ENCODE peak calls at places on chromosomes 5 and 9, in four cellular contexts. J is GM12878, R is HepG2, P is H1. M is an unnamed sample.
A peak's percentile ranks its signal among the peaks of the same experiment; 100 is the strongest.

GRCh38 chr5:151014680-151015343 is 5.6 kb upstream of the GPX3 start:
- DNase-seq in P (no peak), J (no peak), R (peak; percentile 71), M (no peak)

GRCh38 chr9:35341585-35341984 is 148.3 kb upstream of the RUSC2 start:
- DNase-seq in R (no peak), P (no peak), J (no peak), M (no peak)

GRCh38 chr5:113376640-113377039 is 58.1 kb downstream of the TSSK1B start:
- DNase-seq in R (no peak), J (no peak), P (no peak), M (no peak)

GRCh38 chr9:78130004-78130403 is 98.4 kb upstream of the GNAQ start:
- DNase-seq in J (no peak), R (no peak), P (peak; percentile 39), M (no peak)

GRCh38 chr9:3244963-3245653 is 280.7 kb downstream of the RFX3 start:
- DNase-seq in J (peak; percentile 34), R (no peak), P (no peak), M (no peak)

GRCh38 chr5:148962200-148962550 is 100.7 kb downstream of the SH3TC2 start:
- DNase-seq in R (no peak), P (no peak), J (no peak), M (no peak)

GRCh38 chr5:173922527-173922926 is 34.4 kb downstream of the CPEB4 start:
- DNase-seq in J (no peak), R (no peak), P (no peak), M (no peak)

GRCh38 chr9:85536076-85536475 is 205.7 kb downstream of the AGTPBP1 start:
- DNase-seq in P (no peak), J (no peak), R (no peak), M (no peak)

GRCh38 chr5:176578391-176578808 is 29.3 kb downstream of the CDHR2 start:
- DNase-seq in J (no peak), R (peak; percentile 45), P (no peak), M (peak; percentile 55)

GRCh38 chr9:133918123-133918813 is 73.9 kb downstream of the VAV2 start:
- DNase-seq in P (no peak), J (no peak), R (no peak), M (no peak)

GRCh38 chr9:133916159-133916541 is 76.0 kb downstream of the VAV2 start:
- DNase-seq in P (no peak), J (no peak), R (no peak), M (no peak)

GRCh38 chr9:133915534-133916158 is 76.5 kb downstream of the VAV2 start:
- DNase-seq in J (no peak), P (no peak), R (no peak), M (no peak)

GRCh38 chr9:133919253-133920115 is 72.6 kb downstream of the VAV2 start:
- DNase-seq in J (no peak), P (no peak), R (no peak), M (no peak)

GRCh38 chr9:133917407-133917806 is 74.7 kb downstream of the VAV2 start:
- DNase-seq in R (peak; percentile 32), J (no peak), P (no peak), M (no peak)
- TF ChIP-seq SUZ12 in R (no peak), J (no peak), P (no peak), M (no peak)

GRCh38 chr9:92980085-92980745 is 32.9 kb downstream of the FGD3 start:
- DNase-seq in P (no peak), R (no peak), J (no peak), M (no peak)

GRCh38 chr9:92984976-92985375 is 37.7 kb downstream of the FGD3 start:
- DNase-seq in R (no peak), P (no peak), J (no peak), M (no peak)

GRCh38 chr9:92982130-92982529 is 34.8 kb downstream of the FGD3 start:
- DNase-seq in P (no peak), R (no peak), J (no peak), M (no peak)

GRCh38 chr9:92986175-92987110 is 39.1 kb downstream of the FGD3 start:
- DNase-seq in P (no peak), J (no peak), R (no peak), M (no peak)

DNA sequence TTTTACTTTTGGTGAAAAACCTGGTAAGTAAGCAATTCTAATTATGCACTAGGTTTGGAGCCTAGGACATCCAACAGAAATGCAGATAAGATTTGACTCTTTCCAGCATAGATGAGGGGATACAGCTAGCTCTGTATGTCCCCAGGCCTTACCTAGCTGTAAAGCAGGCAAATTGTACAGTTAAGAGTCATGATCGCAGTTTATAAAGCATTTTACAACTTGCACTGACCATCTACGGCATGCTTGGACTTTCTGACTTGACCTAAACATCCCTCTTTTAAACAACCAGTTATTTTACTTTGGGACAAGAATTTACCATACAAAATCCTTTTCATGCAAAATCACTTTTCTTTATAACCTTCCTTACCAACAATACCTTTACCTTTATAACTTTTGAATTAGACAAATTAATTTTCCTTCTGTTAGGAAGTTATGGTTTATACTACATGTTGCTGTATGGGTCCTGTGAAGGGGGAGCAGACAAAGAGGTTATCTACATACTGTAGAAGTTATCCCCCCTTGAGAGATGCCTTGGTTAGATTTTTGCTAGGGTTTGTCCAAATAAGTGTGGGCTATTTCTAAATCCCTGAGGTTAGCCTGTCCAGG is 36.8 kb downstream of the FGD3 start:
- DNase-seq in P (no peak), R (no peak), J (no peak), M (no peak)
- H3K4me1 ChIP-seq in P (no peaks in the 10 kb centered on the region), R (peaks cover 14% of the 10 kb centered on the region), J (no peaks in the 10 kb centered on the region), M (no peaks in the 10 kb centered on the region)

GRCh38 chr9:108569624-108570023 is 286.2 kb downstream of the ACTL7B start:
- DNase-seq in P (no peak), J (no peak), R (no peak), M (no peak)
- TF ChIP-seq SUZ12 in P (no peak), J (no peak), R (no peak), M (no peak)

DNA sequence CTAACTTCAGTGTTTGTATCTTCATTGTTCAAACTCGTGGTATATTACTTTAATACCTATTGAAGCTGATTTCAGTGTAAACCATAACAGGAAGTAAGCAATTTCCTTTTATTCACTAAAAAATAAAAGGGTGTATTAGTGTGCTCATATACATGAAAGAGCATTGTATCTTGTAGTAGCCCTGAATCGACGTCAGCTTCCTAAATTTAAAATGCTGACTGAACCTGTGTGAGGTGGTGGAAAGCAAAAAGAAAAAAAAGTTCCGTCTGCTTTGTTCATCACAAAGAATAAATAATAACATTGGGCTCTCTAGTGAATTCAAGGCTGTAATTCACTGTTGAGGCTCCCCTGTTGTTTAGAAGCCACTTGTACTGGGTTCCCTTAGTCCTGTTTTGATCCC is 11.5 kb downstream of the SMARCA2 start:
- DNase-seq in R (no peak), P (no peak), J (no peak), M (no peak)
- H3K4me1 ChIP-seq in R (peaks cover 17% of the 10 kb centered on the region), P (no peaks in the 10 kb centered on the region), J (peaks cover 54% of the 10 kb centered on the region), M (no peaks in the 10 kb centered on the region)

GRCh38 chr9:121662896-121663580 is 11.6 kb downstream of the DAB2IP start:
- DNase-seq in P (no peak), R (no peak), J (no peak), M (no peak)
- TF ChIP-seq SUZ12 in P (no peak), R (no peak), J (no peak), M (no peak)

GRCh38 chr9:117000834-117001233 is 313.7 kb downstream of the TRIM32 start:
- DNase-seq in R (no peak), J (no peak), P (no peak), M (no peak)

GRCh38 chr9:116998305-116998704 is 311.2 kb downstream of the TRIM32 start:
- DNase-seq in P (no peak), R (no peak), J (no peak), M (peak; percentile 23)

GRCh38 chr9:117002686-117003085 is 315.6 kb downstream of the TRIM32 start:
- DNase-seq in J (no peak), R (no peak), P (no peak), M (no peak)

DNA sequence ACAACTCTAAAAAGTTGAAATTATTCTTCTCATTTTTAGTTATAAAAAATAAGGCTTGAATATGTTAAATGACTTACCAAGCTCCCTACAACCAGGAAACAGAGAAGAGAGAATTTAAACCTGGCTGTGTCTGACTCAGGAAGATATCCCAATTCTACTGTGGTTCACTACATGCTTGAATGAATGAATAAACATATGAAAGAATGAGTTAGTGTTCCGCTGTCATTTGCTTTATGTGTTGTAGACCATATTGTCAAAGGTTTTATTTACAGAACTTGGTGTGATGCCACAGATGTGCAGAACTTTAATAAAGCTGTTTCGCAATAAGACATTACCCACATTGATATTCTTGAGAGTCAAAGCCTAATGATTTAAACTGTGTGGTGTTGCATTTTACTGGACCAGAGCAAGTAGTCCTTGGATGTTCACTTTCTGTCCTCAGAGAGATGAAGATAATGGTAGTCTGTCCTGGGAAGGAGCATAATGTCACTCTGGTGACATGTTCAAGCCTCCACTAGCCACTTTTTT is 313.2 kb downstream of the TRIM32 start:
- DNase-seq in P (no peak), R (no peak), J (no peak), M (no peak)
- H3K4me1 ChIP-seq in P (no peaks in the 10 kb centered on the region), R (no peaks in the 10 kb centered on the region), J (no peaks in the 10 kb centered on the region), M (no peaks in the 10 kb centered on the region)

DNA sequence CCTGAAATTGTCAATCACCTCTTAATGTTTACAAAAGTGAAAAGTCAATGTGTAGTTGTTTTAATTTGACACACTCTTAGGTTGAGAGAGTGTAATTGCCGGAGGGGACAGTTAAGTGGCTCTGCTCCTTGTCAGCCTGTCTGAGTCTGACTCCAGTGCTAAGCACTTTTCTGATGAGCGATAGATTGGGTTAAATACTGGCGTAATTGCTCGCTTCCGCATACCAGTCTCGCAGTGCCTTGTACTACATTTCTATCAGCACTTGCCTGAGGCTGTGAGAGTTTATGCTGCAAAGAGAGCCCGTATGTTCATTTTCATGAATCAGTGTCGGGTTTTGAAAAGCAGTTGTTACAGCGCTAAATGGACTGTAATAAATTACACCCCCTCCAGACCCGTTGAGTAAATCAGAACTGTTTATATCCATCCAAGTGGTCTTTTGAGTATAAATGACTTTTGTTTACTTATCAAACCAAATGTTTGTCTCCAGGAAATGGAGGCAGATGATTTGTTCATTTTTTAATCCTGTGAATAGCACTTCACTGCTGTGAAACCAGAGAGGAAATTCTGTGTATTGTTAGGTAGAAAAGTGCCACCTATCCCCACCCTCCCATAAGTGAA is 41.0 kb upstream of the DMRT3 start:
- DNase-seq in J (no peak), R (no peak), P (no peak), M (no peak)
- TF ChIP-seq SUZ12 in J (no peak), R (no peak), P (no peak), M (no peak)

DNA sequence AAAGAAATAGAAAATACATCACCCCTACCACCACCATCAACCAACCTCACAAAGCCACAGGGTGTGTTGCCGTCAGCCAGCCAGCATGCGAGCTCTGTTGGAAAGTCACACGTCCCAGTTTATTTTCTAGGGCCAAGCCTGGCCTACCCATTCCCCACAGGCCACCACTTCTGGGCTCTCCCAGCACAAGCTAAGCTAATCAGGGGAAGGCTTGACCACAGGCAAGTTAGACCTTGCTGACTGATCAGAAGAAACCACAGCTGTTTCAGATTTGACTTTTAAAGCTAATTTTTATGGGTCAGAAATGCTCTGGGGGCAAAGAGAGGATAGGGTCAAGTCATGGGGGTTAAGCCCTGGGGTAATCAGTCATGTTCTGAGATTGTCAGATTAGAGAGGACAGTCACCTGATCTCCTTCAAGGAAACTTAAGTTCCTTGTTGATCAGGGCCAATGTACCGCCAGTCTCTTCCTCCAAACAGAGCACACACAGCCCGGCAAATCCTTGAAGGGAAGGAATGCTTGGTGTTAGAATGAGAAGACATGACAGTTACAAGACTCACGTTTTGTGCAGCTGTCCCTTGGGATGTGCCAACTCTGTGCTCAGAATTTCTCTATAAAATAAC is 7.6 kb downstream of the SHB start:
- DNase-seq in P (no peak), R (no peak), J (peak; percentile 65), M (no peak)
- H3K4me1 ChIP-seq in P (peaks cover 15% of the 10 kb centered on the region), R (peaks cover 99% of the 10 kb centered on the region), J (peaks cover 42% of the 10 kb centered on the region), M (peaks cover 21% of the 10 kb centered on the region)